ENCODE peak calls at places on chromosomes 4 and X, in six cellular contexts. One of them, this sample, is unnamed.

GRCh38 chr4:186823989-186824388 is 100.3 kb upstream of the FAT1 start:
- DNase-seq in A549: no peak
- DNase-seq in IMR-90: peak
- DNase-seq in right lobe of liver: no peak
- DNase-seq in breast epithelium: no peak
- DNase-seq in Peyer's patch: no peak
- DNase-seq in this sample: no peak

GRCh38 chrX:29447867-29448266 is 767.5 kb upstream of the MAGEB2 start:
- DNase-seq in A549: no peak
- DNase-seq in IMR-90: peak
- DNase-seq in right lobe of liver: no peak
- DNase-seq in breast epithelium: no peak
- DNase-seq in Peyer's patch: no peak
- DNase-seq in this sample: no peak

GRCh38 chr4:174496631-174497442 is 25.5 kb downstream of the HPGD start:
- DNase-seq in A549: peak
- DNase-seq in IMR-90: no peak
- DNase-seq in right lobe of liver: no peak
- DNase-seq in breast epithelium: no peak
- DNase-seq in Peyer's patch: no peak
- DNase-seq in this sample: no peak

GRCh38 chrX:138150709-138151108 is 560.8 kb downstream of the FGF13 start:
- DNase-seq in A549: no peak
- DNase-seq in IMR-90: no peak
- DNase-seq in right lobe of liver: no peak
- DNase-seq in breast epithelium: no peak
- DNase-seq in Peyer's patch: no peak
- DNase-seq in this sample: no peak

GRCh38 chr4:112898357-112899141 is 150.9 kb upstream of the ANK2 start:
- DNase-seq in A549: no peak
- DNase-seq in IMR-90: no peak
- DNase-seq in right lobe of liver: no peak
- DNase-seq in breast epithelium: no peak
- DNase-seq in Peyer's patch: no peak
- DNase-seq in this sample: no peak

GRCh38 chr4:107036602-107037151 is 564 bp upstream of the DKK2 start:
- DNase-seq in A549: no peak
- DNase-seq in IMR-90: no peak
- DNase-seq in right lobe of liver: peak
- DNase-seq in breast epithelium: no peak
- DNase-seq in Peyer's patch: no peak
- DNase-seq in this sample: no peak

GRCh38 chr4:55635760-55636621 is at the start of gene NMU:
- DNase-seq in A549: peak
- DNase-seq in IMR-90: no peak
- DNase-seq in right lobe of liver: peak
- DNase-seq in breast epithelium: no peak
- DNase-seq in Peyer's patch: no peak
- DNase-seq in this sample: no peak

GRCh38 chr4:164345756-164346155 is 408.2 kb upstream of the SMIM31 start:
- DNase-seq in A549: no peak
- DNase-seq in IMR-90: peak
- DNase-seq in right lobe of liver: no peak
- DNase-seq in breast epithelium: no peak
- DNase-seq in Peyer's patch: no peak
- DNase-seq in this sample: no peak

GRCh38 chr4:162406637-162407370 is 243.0 kb upstream of the FSTL5 start:
- DNase-seq in A549: no peak
- DNase-seq in IMR-90: no peak
- DNase-seq in right lobe of liver: no peak
- DNase-seq in breast epithelium: no peak
- DNase-seq in Peyer's patch: no peak
- DNase-seq in this sample: no peak

GRCh38 chr4:108933046-108933445 is 170.2 kb upstream of the ETNPPL start:
- DNase-seq in A549: no peak
- DNase-seq in IMR-90: no peak
- DNase-seq in right lobe of liver: no peak
- DNase-seq in breast epithelium: no peak
- DNase-seq in Peyer's patch: no peak
- DNase-seq in this sample: no peak

GRCh38 chrX:8738588-8739189 is 6.8 kb upstream of the ANOS1 start:
- DNase-seq in A549: peak
- DNase-seq in IMR-90: peak
- DNase-seq in right lobe of liver: no peak
- DNase-seq in breast epithelium: no peak
- DNase-seq in Peyer's patch: no peak
- DNase-seq in this sample: peak

GRCh38 chrX:5979338-5979737 is 249.3 kb downstream of the NLGN4X start:
- DNase-seq in A549: no peak
- DNase-seq in IMR-90: no peak
- DNase-seq in right lobe of liver: no peak
- DNase-seq in breast epithelium: no peak
- DNase-seq in Peyer's patch: no peak
- DNase-seq in this sample: no peak

GRCh38 chr4:153318696-153319320 is 25.7 kb upstream of the MND1 start:
- DNase-seq in A549: peak
- DNase-seq in IMR-90: peak
- DNase-seq in right lobe of liver: no peak
- DNase-seq in breast epithelium: no peak
- DNase-seq in Peyer's patch: no peak
- DNase-seq in this sample: no peak

GRCh38 chr4:5992171-5993062 is 25.8 kb downstream of the C4orf50 start:
- DNase-seq in A549: no peak
- DNase-seq in IMR-90: no peak
- DNase-seq in right lobe of liver: no peak
- DNase-seq in breast epithelium: no peak
- DNase-seq in Peyer's patch: no peak
- DNase-seq in this sample: no peak

GRCh38 chr4:7234355-7235029 is 42.2 kb downstream of the SORCS2 start:
- DNase-seq in A549: no peak
- DNase-seq in IMR-90: no peak
- DNase-seq in right lobe of liver: no peak
- DNase-seq in breast epithelium: no peak
- DNase-seq in Peyer's patch: no peak
- DNase-seq in this sample: no peak

GRCh38 chr4:81757706-81758105 is 286.0 kb upstream of the RASGEF1B start:
- DNase-seq in A549: no peak
- DNase-seq in IMR-90: no peak
- DNase-seq in right lobe of liver: no peak
- DNase-seq in breast epithelium: no peak
- DNase-seq in Peyer's patch: no peak
- DNase-seq in this sample: no peak

GRCh38 chr4:119659576-119659975 is 31.0 kb upstream of the PDE5A start:
- DNase-seq in A549: peak
- DNase-seq in IMR-90: peak
- DNase-seq in right lobe of liver: no peak
- DNase-seq in breast epithelium: no peak
- DNase-seq in Peyer's patch: no peak
- DNase-seq in this sample: no peak

DNA sequence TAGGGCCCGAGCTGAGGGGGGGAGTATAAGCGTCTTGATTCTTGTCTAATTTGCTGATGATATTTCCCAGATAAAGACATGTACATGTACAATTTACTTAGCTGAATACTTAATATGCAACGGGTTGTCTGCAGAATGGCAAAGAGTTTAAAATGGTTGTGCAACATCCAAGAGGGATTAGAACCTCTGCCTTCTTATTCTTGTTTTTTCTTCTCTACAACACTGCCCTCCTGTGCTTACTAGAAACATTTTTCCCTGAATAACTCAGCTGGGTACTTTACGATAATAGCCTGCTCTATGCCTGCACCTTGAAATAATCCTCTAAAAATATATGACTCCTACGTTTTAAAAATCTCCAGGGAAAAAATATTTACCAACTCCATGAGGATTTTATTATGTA is 41.8 kb downstream of the INTS12 start:
- DNase-seq in A549: peak
- DNase-seq in IMR-90: peak
- DNase-seq in right lobe of liver: no peak
- DNase-seq in breast epithelium: no peak
- DNase-seq in Peyer's patch: no peak
- DNase-seq in this sample: no peak
- TF ChIP-seq CTCF in A549: peak
- TF ChIP-seq CTCF in IMR-90: no peak
- TF ChIP-seq CTCF in right lobe of liver: peak
- TF ChIP-seq CTCF in breast epithelium: peak
- TF ChIP-seq CTCF in Peyer's patch: peak
- TF ChIP-seq CTCF in this sample: no peak

DNA sequence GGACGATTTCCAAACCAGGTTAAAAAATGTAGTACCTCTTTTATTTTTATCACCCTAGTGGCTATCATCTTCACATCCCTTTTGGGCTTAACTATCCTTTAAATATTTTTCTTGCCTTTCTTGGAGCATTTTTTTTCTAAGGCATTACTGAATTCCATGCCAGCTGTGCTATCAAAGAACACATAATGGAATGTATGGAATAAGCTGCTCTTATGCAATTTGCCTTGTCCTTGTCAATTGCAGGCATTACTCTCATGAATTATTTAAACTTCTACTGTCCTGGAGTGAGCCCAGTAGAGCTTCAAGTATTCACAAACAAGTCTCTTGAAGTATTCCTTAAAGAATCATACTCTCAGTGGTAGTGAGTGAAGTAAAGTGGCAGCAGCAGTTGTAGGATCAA is 144.5 kb upstream of the IGFBP7 start:
- DNase-seq in A549: no peak
- DNase-seq in IMR-90: no peak
- DNase-seq in right lobe of liver: no peak
- DNase-seq in breast epithelium: no peak
- DNase-seq in Peyer's patch: no peak
- DNase-seq in this sample: no peak
- TF ChIP-seq POLR2A in A549: no peak
- TF ChIP-seq POLR2A in IMR-90: no peak
- TF ChIP-seq POLR2A in right lobe of liver: no peak
- TF ChIP-seq POLR2A in breast epithelium: no peak
- TF ChIP-seq POLR2A in Peyer's patch: no peak
- TF ChIP-seq POLR2A in this sample: no peak

DNA sequence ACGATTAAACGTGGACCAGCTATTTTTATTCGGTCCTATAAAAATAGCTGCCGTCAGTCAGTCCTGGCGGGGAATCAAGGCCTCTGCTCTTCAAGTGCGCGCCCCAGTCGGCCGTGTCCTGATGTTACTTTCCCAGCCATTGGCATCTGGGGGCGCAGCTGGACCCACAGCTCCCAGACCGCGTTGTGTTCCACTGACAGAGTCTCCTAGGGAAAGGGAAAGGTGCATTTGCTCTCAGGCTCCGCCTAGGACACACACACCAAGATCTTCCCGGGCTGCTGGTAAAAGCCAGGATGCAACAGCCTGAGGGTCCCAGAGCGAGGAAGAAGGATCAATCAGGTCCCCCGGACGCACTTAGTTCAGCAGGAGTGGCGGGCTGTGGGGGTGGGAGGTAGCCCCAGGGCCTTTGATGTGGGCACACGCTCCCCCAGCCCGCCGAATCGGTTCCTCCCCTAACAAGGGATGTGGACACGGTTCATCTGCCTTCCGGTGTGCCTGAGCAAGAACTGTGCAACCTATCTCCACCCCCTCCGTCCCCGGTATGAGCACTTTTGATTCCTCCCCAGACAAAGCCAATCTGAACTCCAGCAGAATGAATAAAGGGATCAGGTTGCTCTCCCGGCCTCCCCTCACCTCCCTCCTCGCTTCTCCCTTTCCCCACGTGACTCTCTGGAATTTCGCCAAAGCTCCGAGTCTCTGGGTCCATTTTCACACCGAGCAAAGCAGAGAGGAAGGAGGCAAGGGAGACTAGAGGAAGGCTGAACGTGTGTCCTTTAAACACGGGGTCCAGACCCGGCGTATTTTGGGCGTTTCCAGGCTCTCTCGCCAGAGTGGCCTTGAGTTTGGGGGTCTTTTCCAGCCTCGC is 626 bp upstream of the FRAS1 start:
- DNase-seq in A549: peak
- DNase-seq in IMR-90: peak
- DNase-seq in right lobe of liver: peak
- DNase-seq in breast epithelium: peak
- DNase-seq in Peyer's patch: peak
- DNase-seq in this sample: peak
- TF ChIP-seq CTCF in A549: no peak
- TF ChIP-seq CTCF in IMR-90: no peak
- TF ChIP-seq CTCF in right lobe of liver: no peak
- TF ChIP-seq CTCF in breast epithelium: no peak
- TF ChIP-seq CTCF in Peyer's patch: no peak
- TF ChIP-seq CTCF in this sample: no peak

GRCh38 chr4:70704333-70705145 is 16.2 kb downstream of the UTP3 start:
- DNase-seq in A549: peak
- DNase-seq in IMR-90: peak
- DNase-seq in right lobe of liver: peak
- DNase-seq in breast epithelium: peak
- DNase-seq in Peyer's patch: peak
- DNase-seq in this sample: peak
- TF ChIP-seq POLR2A in A549: peak
- TF ChIP-seq POLR2A in IMR-90: no peak
- TF ChIP-seq POLR2A in right lobe of liver: peak
- TF ChIP-seq POLR2A in breast epithelium: no peak
- TF ChIP-seq POLR2A in Peyer's patch: peak
- TF ChIP-seq POLR2A in this sample: peak

GRCh38 chrX:134294548-134294947 is 57.6 kb downstream of the CCDC160 start:
- DNase-seq in A549: no peak
- DNase-seq in IMR-90: peak
- DNase-seq in right lobe of liver: no peak
- DNase-seq in breast epithelium: no peak
- DNase-seq in Peyer's patch: no peak
- DNase-seq in this sample: no peak
- TF ChIP-seq CTCF in A549: peak
- TF ChIP-seq CTCF in IMR-90: peak
- TF ChIP-seq CTCF in right lobe of liver: peak
- TF ChIP-seq CTCF in breast epithelium: no peak
- TF ChIP-seq CTCF in Peyer's patch: no peak
- TF ChIP-seq CTCF in this sample: no peak

DNA sequence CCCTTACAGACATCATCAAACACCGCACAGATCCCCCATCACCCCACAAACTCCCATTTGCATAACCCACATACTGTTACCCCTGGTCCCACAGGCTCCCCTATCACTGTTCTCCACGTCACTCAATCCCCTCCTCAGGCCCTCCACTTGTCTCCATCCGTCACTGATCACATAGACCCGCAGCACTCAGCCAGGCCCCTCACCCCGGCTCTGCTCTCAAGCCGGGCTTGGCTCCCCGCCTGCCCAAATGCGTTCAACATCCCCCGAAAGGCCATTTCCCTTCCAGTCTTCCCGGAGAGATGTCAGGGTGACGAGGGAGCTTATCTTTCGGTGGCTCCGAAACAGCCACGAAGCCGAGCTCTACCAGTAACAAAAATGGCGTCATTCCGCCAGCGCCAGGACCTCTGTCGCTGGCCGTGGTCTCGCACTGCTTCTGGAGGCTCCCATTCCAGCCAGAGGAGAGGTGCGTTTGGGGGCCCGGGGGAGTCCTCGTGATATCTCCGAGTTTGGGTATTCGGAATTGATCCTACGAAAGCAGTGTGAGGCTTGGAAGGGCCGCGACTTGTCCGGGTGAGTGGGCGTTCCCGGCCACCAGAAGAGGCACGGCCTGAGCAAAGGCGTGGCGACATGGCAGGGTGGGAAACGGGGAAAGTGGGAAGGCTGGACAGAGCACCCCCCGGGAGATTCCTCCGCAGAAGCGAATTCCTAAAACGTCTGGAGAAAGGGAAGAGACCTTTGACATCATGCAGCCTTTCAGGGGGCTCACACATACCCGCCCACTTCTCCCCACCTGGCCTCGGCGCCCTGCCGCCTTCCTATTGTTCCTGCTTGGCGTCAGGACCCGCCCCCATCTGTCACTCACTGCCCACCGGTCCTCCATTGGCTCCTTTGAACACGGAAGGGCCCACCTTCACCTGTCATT is at the start of gene ZNF630:
- DNase-seq in A549: peak
- DNase-seq in IMR-90: peak
- DNase-seq in right lobe of liver: peak
- DNase-seq in breast epithelium: peak
- DNase-seq in Peyer's patch: peak
- DNase-seq in this sample: peak
- TF ChIP-seq POLR2A in A549: no peak
- TF ChIP-seq POLR2A in IMR-90: no peak
- TF ChIP-seq POLR2A in right lobe of liver: no peak
- TF ChIP-seq POLR2A in breast epithelium: no peak
- TF ChIP-seq POLR2A in Peyer's patch: no peak
- TF ChIP-seq POLR2A in this sample: peak